ENCODE peak calls at places on chromosomes 1 and 21, in four cellular contexts. B is neuronal stem cell, M is trophoblast cell, W is H1. Z is an unnamed sample.

GRCh38 chr1:41678141-41678878 is 193.8 kb upstream of the EDN2 start:
- DNase-seq in B (no peak), M (no peak), W (no peak), Z (no peak)

GRCh38 chr21:44426663-44427191 is 28.6 kb upstream of the LRRC3 start:
- DNase-seq in B (no peak), M (no peak), W (no peak), Z (peak; percentile 25)

GRCh38 chr21:45289655-45290515 is 2.2 kb upstream of the POFUT2 start:
- DNase-seq in B (no peak), M (no peak), W (no peak), Z (peak; percentile 26)

GRCh38 chr1:29675481-29676263 is 439.4 kb downstream of the PTPRU start:
- DNase-seq in B (no peak), M (no peak), W (no peak), Z (peak; percentile 22)

GRCh38 chr1:46153732-46154131 is 21.2 kb upstream of the TSPAN1 start:
- DNase-seq in B (no peak), M (no peak), W (no peak), Z (no peak)

GRCh38 chr21:45934570-45934969 is 47.0 kb upstream of the COL6A1 start:
- DNase-seq in B (no peak), M (no peak), W (no peak), Z (no peak)

GRCh38 chr1:12015001-12015491 is 4.3 kb upstream of the MIIP start:
- DNase-seq in B (no peak), M (peak; percentile 91), W (no peak), Z (no peak)

GRCh38 chr1:98403981-98404380 is 257.5 kb upstream of the SNX7 start:
- DNase-seq in B (no peak), M (no peak), W (no peak), Z (no peak)

GRCh38 chr1:193558491-193559028 is 372.1 kb upstream of the B3GALT2 start:
- DNase-seq in B (no peak), M (no peak), W (no peak), Z (no peak)

GRCh38 chr1:91161749-91162148 is 139.9 kb upstream of the ZNF644 start:
- DNase-seq in B (no peak), M (no peak), W (no peak), Z (no peak)

GRCh38 chr1:77899647-77900320 is 11.4 kb downstream of the NEXN start:
- DNase-seq in B (no peak), M (no peak), W (no peak), Z (no peak)

GRCh38 chr1:203517426-203517974 is 23.5 kb downstream of the OPTC start:
- DNase-seq in B (no peak), M (no peak), W (no peak), Z (peak; percentile 60)

GRCh38 chr1:8910914-8911313 is 32.4 kb upstream of the ENO1 start:
- DNase-seq in B (no peak), M (no peak), W (no peak), Z (no peak)

GRCh38 chr1:30912913-30913652 is 4.5 kb upstream of the SDC3 start:
- DNase-seq in B (no peak), M (no peak), W (no peak), Z (peak; percentile 22)

GRCh38 chr21:41777934-41778815 is 11.3 kb upstream of the RIPK4 start:
- DNase-seq in B (peak; percentile 82), M (peak; percentile 98), W (peak; percentile 79), Z (peak; percentile 95)

GRCh38 chr21:26072891-26073615 is 97.5 kb downstream of the APP start:
- DNase-seq in B (no peak), M (peak; percentile 44), W (no peak), Z (no peak)

GRCh38 chr1:7549277-7549676 is 221.8 kb upstream of the VAMP3 start:
- DNase-seq in B (no peak), M (peak; percentile 61), W (no peak), Z (no peak)

GRCh38 chr1:63651110-63651776 is 58.0 kb downstream of the PGM1 start:
- DNase-seq in B (no peak), M (peak; percentile 15), W (no peak), Z (no peak)

GRCh38 chr1:220748091-220748934 is at the start of gene MTARC2:
- DNase-seq in B (peak; percentile 39), M (peak; percentile 39), W (peak; percentile 57), Z (peak; percentile 91)

GRCh38 chr1:53341521-53341895 is 13.6 kb upstream of the LRP8 start:
- DNase-seq in B (no peak), M (no peak), W (no peak), Z (peak; percentile 17)

DNA sequence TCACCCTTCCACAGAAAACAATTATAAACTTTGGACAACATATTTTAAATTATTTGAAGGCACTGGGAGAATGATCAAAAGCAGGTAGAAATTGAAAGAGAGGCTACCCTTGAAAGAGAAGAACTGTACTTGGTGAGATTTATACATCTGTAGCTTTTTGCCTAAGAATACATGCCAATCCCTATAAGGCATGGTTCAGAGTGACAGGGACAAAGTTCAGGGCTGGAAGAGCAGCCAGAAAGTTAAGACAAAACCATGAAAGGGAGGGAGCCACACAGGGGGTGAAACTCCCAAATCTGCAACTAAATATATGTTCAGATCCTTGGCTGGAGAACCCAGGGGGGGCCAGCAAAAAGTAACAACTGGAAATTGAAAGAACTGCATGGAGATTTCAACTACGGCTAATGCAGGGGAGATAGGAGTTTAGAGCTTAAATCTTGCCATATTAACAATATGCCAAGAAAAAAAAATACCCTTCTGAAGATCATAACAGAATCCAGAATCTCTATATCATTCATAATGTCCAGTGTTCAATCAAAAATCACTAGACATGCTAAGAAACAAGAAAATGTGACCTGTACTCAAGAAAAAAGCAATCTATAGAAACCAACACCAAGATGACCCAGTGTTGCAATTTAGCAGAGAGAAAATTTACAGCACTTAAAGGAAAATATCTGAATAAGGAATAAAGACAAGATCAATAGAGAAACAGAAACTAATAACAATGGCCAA is 25.5 kb downstream of the PACC1 start:
- DNase-seq in B (no peak), M (no peak), W (no peak), Z (no peak)
- H2BK12ac ChIP-seq in B (no peak overlapping the region), M (no peak overlapping the region), W (no peak overlapping the region), Z (no peak overlapping the region)

GRCh38 chr1:22827666-22828065 is 117.0 kb downstream of the EPHB2 start:
- DNase-seq in B (no peak), M (no peak), W (no peak), Z (no peak)
- H2BK12ac ChIP-seq in B (no peak overlapping the region), M (no peak overlapping the region), W (peak overlapping the region; percentile 13), Z (no peak overlapping the region)

GRCh38 chr1:209835782-209836298 is 8.1 kb downstream of the UTP25 start:
- DNase-seq in B (no peak), M (no peak), W (no peak), Z (no peak)

GRCh38 chr1:209838537-209838936 is 10.8 kb downstream of the UTP25 start:
- DNase-seq in B (no peak), M (no peak), W (no peak), Z (no peak)

GRCh38 chr1:209837671-209838070 is 9.9 kb downstream of the UTP25 start:
- DNase-seq in B (no peak), M (no peak), W (no peak), Z (no peak)

GRCh38 chr1:209840611-209841010 is 12.8 kb downstream of the UTP25 start:
- DNase-seq in B (no peak), M (no peak), W (no peak), Z (no peak)

GRCh38 chr1:209839875-209840491 is 12.2 kb downstream of the UTP25 start:
- DNase-seq in B (no peak), M (peak; percentile 57), W (no peak), Z (no peak)
- H2BK12ac ChIP-seq in B (no peak overlapping the region), M (peak overlapping the region; percentile 55), W (no peak overlapping the region), Z (no peak overlapping the region)

GRCh38 chr1:21691739-21692138 is 22.6 kb upstream of the RAP1GAP start:
- DNase-seq in B (no peak), M (no peak), W (no peak), Z (no peak)
- H2BK12ac ChIP-seq in B (no peak overlapping the region), M (no peak overlapping the region), W (no peak overlapping the region), Z (no peak overlapping the region)

DNA sequence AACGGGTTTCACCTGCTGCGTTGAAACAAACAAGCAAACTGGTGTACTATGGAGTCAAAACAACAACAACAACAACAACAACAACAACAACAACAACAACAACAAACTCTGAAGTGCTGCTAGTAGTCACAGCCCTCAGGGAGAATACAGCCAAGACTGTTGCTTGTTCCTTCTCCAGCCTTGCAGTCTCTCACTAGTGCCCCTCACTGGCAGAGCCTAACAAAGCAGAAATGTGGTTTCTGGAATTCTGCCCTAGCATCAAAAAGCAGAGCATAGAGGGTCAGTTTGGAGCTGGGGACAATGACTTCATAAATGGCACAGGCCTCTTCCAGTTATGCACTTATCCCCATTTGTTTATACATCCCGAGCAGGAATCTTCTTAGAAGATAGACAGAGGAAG is 187.4 kb downstream of the KCNK2 start:
- DNase-seq in B (no peak), M (no peak), W (no peak), Z (peak; percentile 50)
- H2BK12ac ChIP-seq in B (no peak overlapping the region), M (no peak overlapping the region), W (no peak overlapping the region), Z (no peak overlapping the region)

Z was measured in H9.